ENCODE peak calls at places on chromosomes 7 and 10, in five cellular contexts. One of them, this sample, is unnamed.

GRCh38 chr7:27965650-27966049 is 214.9 kb downstream of the JAZF1 start:
- DNase-seq in transverse colon: no peak
- DNase-seq in heart left ventricle: no peak
- DNase-seq in endothelial cell of umbilical vein: no peak
- DNase-seq in Peyer's patch: no peak
- DNase-seq in this sample: no peak

GRCh38 chr10:29039659-29040309 is 249.1 kb upstream of the LYZL1 start:
- DNase-seq in transverse colon: no peak
- DNase-seq in Peyer's patch: no peak
- DNase-seq in endothelial cell of umbilical vein: no peak
- DNase-seq in heart left ventricle: no peak
- DNase-seq in this sample: no peak

GRCh38 chr7:50497068-50497642 is 47.0 kb upstream of the FIGNL1 start:
- DNase-seq in heart left ventricle: no peak
- DNase-seq in Peyer's patch: peak; percentile 81
- DNase-seq in transverse colon: peak; percentile 48
- DNase-seq in endothelial cell of umbilical vein: peak; percentile 99
- DNase-seq in this sample: no peak

GRCh38 chr7:155935726-155936125 is 123.5 kb upstream of the SHH start:
- DNase-seq in transverse colon: no peak
- DNase-seq in endothelial cell of umbilical vein: no peak
- DNase-seq in Peyer's patch: no peak
- DNase-seq in heart left ventricle: no peak
- DNase-seq in this sample: no peak

GRCh38 chr7:108210796-108211195 is 80.6 kb upstream of the LAMB4 start:
- DNase-seq in heart left ventricle: no peak
- DNase-seq in endothelial cell of umbilical vein: no peak
- DNase-seq in Peyer's patch: no peak
- DNase-seq in transverse colon: no peak
- DNase-seq in this sample: no peak

GRCh38 chr7:45646996-45647411 is 72.8 kb downstream of the ADCY1 start:
- DNase-seq in transverse colon: no peak
- DNase-seq in Peyer's patch: peak; percentile 33
- DNase-seq in endothelial cell of umbilical vein: no peak
- DNase-seq in heart left ventricle: no peak
- DNase-seq in this sample: no peak

GRCh38 chr7:151245360-151246160 is 2.9 kb downstream of the SMARCD3 start:
- DNase-seq in heart left ventricle: no peak
- DNase-seq in endothelial cell of umbilical vein: peak; percentile 25
- DNase-seq in Peyer's patch: peak; percentile 71
- DNase-seq in transverse colon: peak; percentile 47
- DNase-seq in this sample: peak; percentile 55

GRCh38 chr7:80923211-80923612 is 4.4 kb upstream of the SEMA3C start:
- DNase-seq in endothelial cell of umbilical vein: no peak
- DNase-seq in transverse colon: no peak
- DNase-seq in Peyer's patch: no peak
- DNase-seq in heart left ventricle: no peak
- DNase-seq in this sample: no peak

GRCh38 chr7:2964208-2964607 is 79.5 kb downstream of the CARD11 start:
- DNase-seq in Peyer's patch: no peak
- DNase-seq in transverse colon: no peak
- DNase-seq in heart left ventricle: no peak
- DNase-seq in endothelial cell of umbilical vein: no peak
- DNase-seq in this sample: no peak

GRCh38 chr7:80640841-80641240 is 2.4 kb downstream of the CD36 start:
- DNase-seq in Peyer's patch: no peak
- DNase-seq in transverse colon: no peak
- DNase-seq in endothelial cell of umbilical vein: no peak
- DNase-seq in heart left ventricle: no peak
- DNase-seq in this sample: no peak

GRCh38 chr10:59561397-59562121 is 148.1 kb downstream of the SLC16A9 start:
- DNase-seq in heart left ventricle: no peak
- DNase-seq in transverse colon: no peak
- DNase-seq in endothelial cell of umbilical vein: peak; percentile 35
- DNase-seq in Peyer's patch: no peak
- DNase-seq in this sample: no peak

GRCh38 chr7:33054261-33054964 is 8.2 kb downstream of the NT5C3A start:
- DNase-seq in endothelial cell of umbilical vein: peak; percentile 67
- DNase-seq in transverse colon: no peak
- DNase-seq in heart left ventricle: no peak
- DNase-seq in Peyer's patch: no peak
- DNase-seq in this sample: no peak

GRCh38 chr10:114334301-114334700 is 70.0 kb downstream of the AFAP1L2 start:
- DNase-seq in endothelial cell of umbilical vein: no peak
- DNase-seq in transverse colon: no peak
- DNase-seq in Peyer's patch: no peak
- DNase-seq in heart left ventricle: no peak
- DNase-seq in this sample: no peak

GRCh38 chr7:31065840-31066239 is 13.7 kb downstream of the ADCYAP1R1 start:
- DNase-seq in transverse colon: no peak
- DNase-seq in endothelial cell of umbilical vein: no peak
- DNase-seq in heart left ventricle: no peak
- DNase-seq in Peyer's patch: no peak
- DNase-seq in this sample: no peak

GRCh38 chr7:151043959-151044358 is 4.4 kb upstream of the ASIC3 start:
- DNase-seq in heart left ventricle: peak; percentile 51
- DNase-seq in endothelial cell of umbilical vein: no peak
- DNase-seq in transverse colon: no peak
- DNase-seq in Peyer's patch: no peak
- DNase-seq in this sample: no peak

GRCh38 chr7:37986780-37987380 is 66.4 kb downstream of the EPDR1 start:
- DNase-seq in heart left ventricle: no peak
- DNase-seq in endothelial cell of umbilical vein: no peak
- DNase-seq in transverse colon: no peak
- DNase-seq in Peyer's patch: no peak
- DNase-seq in this sample: no peak

GRCh38 chr7:141158562-141158961 is 84.7 kb downstream of the TMEM178B start:
- DNase-seq in transverse colon: peak; percentile 21
- DNase-seq in endothelial cell of umbilical vein: no peak
- DNase-seq in Peyer's patch: peak; percentile 66
- DNase-seq in heart left ventricle: no peak
- DNase-seq in this sample: no peak

GRCh38 chr10:45460235-45460878 is 86.3 kb downstream of the ALOX5 start:
- DNase-seq in endothelial cell of umbilical vein: no peak
- DNase-seq in transverse colon: peak; percentile 37
- DNase-seq in heart left ventricle: no peak
- DNase-seq in Peyer's patch: no peak
- DNase-seq in this sample: no peak

GRCh38 chr10:45463244-45464116 is 89.5 kb downstream of the ALOX5 start:
- DNase-seq in transverse colon: no peak
- DNase-seq in Peyer's patch: no peak
- DNase-seq in endothelial cell of umbilical vein: no peak
- DNase-seq in heart left ventricle: no peak
- DNase-seq in this sample: no peak

GRCh38 chr10:45464958-45465567 is 91.0 kb downstream of the ALOX5 start:
- DNase-seq in Peyer's patch: peak; percentile 89
- DNase-seq in heart left ventricle: peak; percentile 86
- DNase-seq in endothelial cell of umbilical vein: peak; percentile 67
- DNase-seq in transverse colon: peak; percentile 86
- DNase-seq in this sample: peak; percentile 56

GRCh38 chr10:45457487-45457886 is 83.5 kb downstream of the ALOX5 start:
- DNase-seq in heart left ventricle: no peak
- DNase-seq in Peyer's patch: no peak
- DNase-seq in endothelial cell of umbilical vein: no peak
- DNase-seq in transverse colon: no peak
- DNase-seq in this sample: no peak

GRCh38 chr10:45461034-45461433 is 87.0 kb downstream of the ALOX5 start:
- DNase-seq in heart left ventricle: no peak
- DNase-seq in transverse colon: peak; percentile 49
- DNase-seq in Peyer's patch: peak; percentile 63
- DNase-seq in endothelial cell of umbilical vein: no peak
- DNase-seq in this sample: no peak
- TF ChIP-seq POLR2A in heart left ventricle: no peak
- TF ChIP-seq POLR2A in transverse colon: no peak
- TF ChIP-seq POLR2A in Peyer's patch: no peak
- TF ChIP-seq POLR2A in endothelial cell of umbilical vein: no peak
- TF ChIP-seq POLR2A in this sample: no peak

GRCh38 chr10:68106656-68107055 is 2.6 kb upstream of the MYPN start:
- DNase-seq in heart left ventricle: no peak
- DNase-seq in endothelial cell of umbilical vein: no peak
- DNase-seq in transverse colon: no peak
- DNase-seq in Peyer's patch: no peak
- DNase-seq in this sample: no peak
- H3K4me3 ChIP-seq in heart left ventricle: no peak overlapping the region
- H3K4me3 ChIP-seq in endothelial cell of umbilical vein: no peak overlapping the region
- H3K4me3 ChIP-seq in transverse colon: no peak overlapping the region
- H3K4me3 ChIP-seq in Peyer's patch: no peak overlapping the region
- H3K4me3 ChIP-seq in this sample: no peak overlapping the region

GRCh38 chr10:88783734-88784133 is 18.8 kb upstream of the LIPM start:
- DNase-seq in endothelial cell of umbilical vein: no peak
- DNase-seq in Peyer's patch: no peak
- DNase-seq in heart left ventricle: no peak
- DNase-seq in transverse colon: no peak
- DNase-seq in this sample: no peak
- H3K36me3 ChIP-seq in endothelial cell of umbilical vein: no peaks in the 10 kb centered on the region
- H3K36me3 ChIP-seq in Peyer's patch: no peaks in the 10 kb centered on the region
- H3K36me3 ChIP-seq in heart left ventricle: no peaks in the 10 kb centered on the region
- H3K36me3 ChIP-seq in transverse colon: no peaks in the 10 kb centered on the region
- H3K36me3 ChIP-seq in this sample: no peaks in the 10 kb centered on the region

DNA sequence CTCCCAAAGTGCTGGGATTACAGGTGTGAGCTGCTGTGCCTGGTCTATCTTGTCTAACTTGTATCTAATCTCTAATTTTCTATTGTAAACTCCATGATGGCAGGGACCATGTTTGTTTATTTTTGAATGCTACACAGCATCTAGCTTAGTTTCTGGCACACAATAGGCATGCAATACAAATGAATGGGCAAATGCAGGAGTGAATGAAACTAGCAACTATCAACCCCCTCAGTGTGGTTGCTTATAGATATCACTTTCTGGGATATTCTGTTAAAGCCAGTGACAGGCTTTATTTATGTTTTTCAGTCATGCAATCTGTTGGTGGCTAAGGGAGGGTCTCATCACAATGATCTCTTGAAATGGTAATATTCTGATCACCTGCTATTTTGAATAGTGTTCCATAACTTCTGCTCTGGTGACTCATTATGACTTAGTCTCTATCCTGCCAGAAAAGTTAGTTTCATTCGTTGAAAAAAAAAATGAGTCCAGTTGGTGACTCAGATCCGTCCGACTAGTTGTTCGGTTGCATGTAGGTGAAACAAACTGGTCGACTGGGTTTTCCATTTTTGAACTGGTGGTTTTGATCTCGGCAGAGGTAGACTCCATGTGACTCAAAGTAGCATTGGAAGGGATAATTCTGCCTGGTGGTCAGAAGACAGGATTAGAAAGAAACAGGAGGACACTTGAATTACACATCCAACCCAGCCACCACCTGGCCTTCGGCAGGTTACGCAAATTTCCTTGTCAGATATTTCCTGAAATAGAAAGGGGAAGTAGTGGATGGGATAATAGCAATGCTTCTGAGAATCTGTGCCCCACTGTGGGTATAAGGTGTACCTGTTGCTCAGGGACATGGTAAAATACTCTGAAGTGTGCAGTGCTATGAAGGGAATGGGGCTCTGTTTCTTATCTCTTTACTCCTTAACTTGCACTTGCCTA is 76.8 kb downstream of the GATA3 start:
- DNase-seq in endothelial cell of umbilical vein: peak; percentile 13
- DNase-seq in heart left ventricle: no peak
- DNase-seq in Peyer's patch: no peak
- DNase-seq in transverse colon: no peak
- DNase-seq in this sample: no peak
- TF ChIP-seq POLR2A in endothelial cell of umbilical vein: no peak
- TF ChIP-seq POLR2A in heart left ventricle: no peak
- TF ChIP-seq POLR2A in Peyer's patch: no peak
- TF ChIP-seq POLR2A in transverse colon: no peak
- TF ChIP-seq POLR2A in this sample: no peak

DNA sequence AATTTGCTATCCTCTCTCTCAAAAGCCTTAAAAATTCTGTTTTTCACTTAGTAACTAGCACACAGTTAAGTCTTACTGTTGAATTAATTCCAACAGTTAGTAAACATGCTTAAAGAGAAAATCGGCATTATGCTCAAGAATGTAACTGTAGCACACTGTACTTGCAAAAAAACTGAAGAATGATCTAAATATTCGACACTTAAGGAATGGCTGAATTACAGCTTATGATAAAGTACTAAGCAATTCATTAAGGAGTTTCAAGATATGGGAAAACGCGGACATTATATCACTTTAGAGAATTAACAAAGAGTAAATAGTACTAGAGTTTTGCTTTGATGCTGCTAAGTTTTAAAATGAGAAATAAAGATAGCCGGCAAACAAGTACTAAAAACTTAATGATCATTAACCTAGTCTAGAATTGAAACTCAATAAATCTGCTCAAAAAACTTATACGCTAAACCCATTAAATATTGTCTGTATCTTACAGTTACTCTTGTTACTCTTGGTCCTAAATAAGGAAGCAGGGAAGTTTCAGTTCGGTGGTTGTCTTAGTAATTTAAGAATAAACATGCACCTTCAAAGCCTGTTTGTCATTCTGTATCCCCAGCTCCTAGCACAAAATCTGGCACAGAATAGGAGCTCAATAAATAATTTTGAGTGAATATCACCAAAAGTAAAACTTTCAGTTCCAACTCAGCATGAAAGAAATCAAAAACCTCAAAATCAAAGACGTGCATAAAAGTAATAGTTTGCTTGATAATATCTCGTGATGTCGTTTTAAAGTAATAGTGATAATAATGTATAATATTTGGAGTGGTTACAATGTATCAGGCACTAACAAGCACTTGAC is 1.2 kb downstream of the TRDMT1 start:
- DNase-seq in endothelial cell of umbilical vein: peak; percentile 67
- DNase-seq in heart left ventricle: no peak
- DNase-seq in Peyer's patch: no peak
- DNase-seq in transverse colon: no peak
- DNase-seq in this sample: no peak
- H3K4me3 ChIP-seq in endothelial cell of umbilical vein: peak overlapping the region; percentile 69
- H3K4me3 ChIP-seq in heart left ventricle: peak overlapping the region; percentile 71
- H3K4me3 ChIP-seq in Peyer's patch: peak overlapping the region; percentile 86
- H3K4me3 ChIP-seq in transverse colon: peak overlapping the region; percentile 81
- H3K4me3 ChIP-seq in this sample: peak overlapping the region; percentile 85

DNA sequence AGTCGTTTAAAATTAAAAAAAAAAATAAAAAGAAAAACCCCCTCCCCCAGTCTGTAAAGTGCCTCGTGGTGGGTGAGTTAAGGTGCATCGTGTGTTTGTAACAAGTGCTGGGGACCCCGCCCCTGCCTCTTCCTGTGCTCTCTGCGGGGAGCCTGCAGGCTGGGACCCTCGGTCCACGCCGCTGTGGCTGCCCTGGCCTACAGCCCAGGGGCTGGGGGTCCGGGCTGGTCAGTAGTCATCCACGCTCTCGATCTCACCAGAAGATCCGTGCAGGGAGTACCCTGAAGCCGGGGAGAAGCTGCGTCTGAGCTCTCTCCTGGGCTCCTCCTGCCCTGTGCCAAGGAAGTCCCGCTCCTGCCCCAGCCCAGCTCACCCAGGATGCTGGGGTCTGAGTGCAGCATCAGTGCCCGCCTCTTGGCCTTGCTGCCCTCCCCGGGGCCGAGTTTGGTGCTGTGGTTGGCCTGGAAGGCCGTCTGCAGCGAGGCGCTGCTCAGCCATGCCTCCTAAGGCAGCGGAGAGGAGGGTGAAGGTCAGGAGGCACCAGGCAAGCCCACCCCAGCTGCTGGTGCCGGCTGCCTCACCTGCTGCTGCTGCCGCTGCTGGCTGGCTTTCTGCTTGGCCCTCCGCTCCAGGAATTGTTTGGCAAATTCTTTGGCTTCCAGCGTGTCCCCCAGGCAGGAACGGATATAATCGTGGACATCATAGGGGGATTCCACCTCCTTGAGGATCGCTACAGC is 8.1 kb downstream of the GNB2 start:
- DNase-seq in endothelial cell of umbilical vein: no peak
- DNase-seq in Peyer's patch: no peak
- DNase-seq in transverse colon: peak; percentile 6
- DNase-seq in heart left ventricle: peak; percentile 47
- DNase-seq in this sample: peak; percentile 19
- H3K36me3 ChIP-seq in endothelial cell of umbilical vein: peaks cover 73% of the 10 kb centered on the region
- H3K36me3 ChIP-seq in Peyer's patch: no peaks in the 10 kb centered on the region
- H3K36me3 ChIP-seq in transverse colon: peaks cover 46% of the 10 kb centered on the region
- H3K36me3 ChIP-seq in heart left ventricle: peaks cover 53% of the 10 kb centered on the region
- H3K36me3 ChIP-seq in this sample: no peaks in the 10 kb centered on the region

GRCh38 chr7:102433319-102434038 is at the start of gene ORAI2:
- DNase-seq in transverse colon: peak; percentile 84
- DNase-seq in heart left ventricle: peak; percentile 93
- DNase-seq in endothelial cell of umbilical vein: peak; percentile 54
- DNase-seq in Peyer's patch: peak; percentile 93
- DNase-seq in this sample: peak; percentile 76
- TF ChIP-seq POLR2A in transverse colon: no peak
- TF ChIP-seq POLR2A in heart left ventricle: peak; percentile 30
- TF ChIP-seq POLR2A in endothelial cell of umbilical vein: peak; percentile 62
- TF ChIP-seq POLR2A in Peyer's patch: no peak
- TF ChIP-seq POLR2A in this sample: no peak

This sample was measured in uterus.